ENCODE peak calls at places on chromosomes 13 and 19, in six cellular contexts. Q, Y, X, Z, D and I are unnamed samples.

GRCh38 chr13:25652764-25653163 is 281.0 kb downstream of the ATP8A2 start:
- DNase-seq in Q (no peak), Y (no peak), X (no peak), Z (no peak), D (no peak), I (no peak)

GRCh38 chr19:44925114-44925891 is 10.9 kb downstream of the APOC1 start:
- DNase-seq in Q (peak), Y (no peak), X (no peak), Z (peak), D (peak), I (no peak)

GRCh38 chr13:49140910-49141611 is 79.1 kb upstream of the MLNR start:
- DNase-seq in Q (no peak), Y (no peak), X (no peak), Z (no peak), D (no peak), I (no peak)

GRCh38 chr13:28494537-28494860 is 429 bp downstream of the FLT1 start:
- DNase-seq in Q (no peak), Y (peak), X (no peak), Z (peak), D (no peak), I (no peak)

GRCh38 chr13:59846845-59847620 is 316.7 kb downstream of the DIAPH3 start:
- DNase-seq in Q (no peak), Y (no peak), X (no peak), Z (no peak), D (no peak), I (no peak)

GRCh38 chr19:48770223-48770622 is 14.9 kb downstream of the FGF21 start:
- DNase-seq in Q (no peak), Y (no peak), X (no peak), Z (no peak), D (no peak), I (no peak)

GRCh38 chr13:65036999-65037398 is 2193.1 kb downstream of the PCDH9 start:
- DNase-seq in Q (no peak), Y (no peak), X (no peak), Z (no peak), D (no peak), I (no peak)

GRCh38 chr19:48244289-48244688 is 11.4 kb downstream of the CARD8 start:
- DNase-seq in Q (no peak), Y (no peak), X (no peak), Z (no peak), D (no peak), I (no peak)

GRCh38 chr19:58084596-58085347 is 13.3 kb downstream of the ZSCAN18 start:
- DNase-seq in Q (no peak), Y (no peak), X (no peak), Z (no peak), D (no peak), I (no peak)

GRCh38 chr13:77898097-77898496 is 20.5 kb downstream of the EDNRB start:
- DNase-seq in Q (no peak), Y (no peak), X (no peak), Z (no peak), D (no peak), I (peak)

GRCh38 chr19:4472174-4472974 is at the start of gene HDGFL2:
- DNase-seq in Q (no peak), Y (no peak), X (no peak), Z (peak), D (no peak), I (no peak)

GRCh38 chr19:3509566-3509989 is 3.5 kb downstream of the FZR1 start:
- DNase-seq in Q (no peak), Y (no peak), X (no peak), Z (no peak), D (no peak), I (no peak)

GRCh38 chr13:43961909-43962308 is 82.2 kb downstream of the LACC1 start:
- DNase-seq in Q (no peak), Y (no peak), X (no peak), Z (no peak), D (no peak), I (no peak)

GRCh38 chr19:34573226-34573864 is 91.8 kb downstream of the WTIP start:
- DNase-seq in Q (no peak), Y (no peak), X (no peak), Z (no peak), D (no peak), I (no peak)

DNA sequence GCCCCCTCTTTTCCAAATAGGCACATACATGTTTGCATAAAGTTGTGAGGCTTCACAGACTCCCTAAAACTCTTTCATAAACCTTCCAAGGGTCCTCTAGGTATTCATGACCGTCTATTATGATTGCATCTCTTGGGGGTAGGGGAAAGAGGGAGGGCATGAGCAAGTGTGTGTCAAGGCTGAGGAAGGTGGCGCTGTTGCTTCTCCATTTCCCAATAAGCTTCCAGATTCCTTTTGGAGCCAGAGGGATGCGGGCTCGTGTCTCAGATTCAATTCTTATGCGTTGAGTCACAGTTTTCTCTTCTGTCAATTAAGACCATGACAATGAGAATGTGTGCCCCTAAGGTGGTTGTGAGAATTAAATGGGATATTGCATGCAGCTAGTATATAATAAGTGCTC is 51.0 kb upstream of the CYP2A7 start:
- DNase-seq in Q (no peak), Y (no peak), X (no peak), Z (no peak), D (no peak), I (no peak)
- TF ChIP-seq CTCF in Q (no peak), Y (no peak), X (peak), Z (no peak), D (no peak), I (no peak)

GRCh38 chr13:100304241-100304640 is 215.3 kb downstream of the PCCA start:
- DNase-seq in Q (no peak), Y (peak), X (no peak), Z (no peak), D (no peak), I (no peak)
- H3K4me3 ChIP-seq in Q (no peak), Y (no peak), X (no peak), Z (no peak), D (no peak), I (no peak)

DNA sequence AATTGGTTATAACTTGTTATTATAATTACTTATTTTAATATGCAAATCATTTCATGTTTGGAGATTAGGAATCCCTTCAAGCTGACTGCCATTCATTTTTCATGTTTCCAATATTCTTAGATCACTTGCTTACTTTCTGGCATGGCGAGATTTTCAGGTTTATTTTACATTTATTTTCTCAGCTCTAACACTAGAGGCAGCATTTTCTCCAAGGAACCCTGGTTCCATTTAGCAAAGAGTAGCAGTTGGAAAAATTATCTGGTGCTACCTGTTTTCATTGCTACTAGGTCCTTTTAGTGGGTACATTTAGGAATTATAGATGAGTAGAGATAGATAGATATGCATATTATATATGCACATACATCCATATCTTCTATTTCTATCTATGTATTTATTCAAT is 90.9 kb upstream of the TRPC4 start:
- DNase-seq in Q (no peak), Y (no peak), X (no peak), Z (no peak), D (no peak), I (no peak)
- TF ChIP-seq CTCF in Q (no peak), Y (peak), X (no peak), Z (no peak), D (no peak), I (no peak)

DNA sequence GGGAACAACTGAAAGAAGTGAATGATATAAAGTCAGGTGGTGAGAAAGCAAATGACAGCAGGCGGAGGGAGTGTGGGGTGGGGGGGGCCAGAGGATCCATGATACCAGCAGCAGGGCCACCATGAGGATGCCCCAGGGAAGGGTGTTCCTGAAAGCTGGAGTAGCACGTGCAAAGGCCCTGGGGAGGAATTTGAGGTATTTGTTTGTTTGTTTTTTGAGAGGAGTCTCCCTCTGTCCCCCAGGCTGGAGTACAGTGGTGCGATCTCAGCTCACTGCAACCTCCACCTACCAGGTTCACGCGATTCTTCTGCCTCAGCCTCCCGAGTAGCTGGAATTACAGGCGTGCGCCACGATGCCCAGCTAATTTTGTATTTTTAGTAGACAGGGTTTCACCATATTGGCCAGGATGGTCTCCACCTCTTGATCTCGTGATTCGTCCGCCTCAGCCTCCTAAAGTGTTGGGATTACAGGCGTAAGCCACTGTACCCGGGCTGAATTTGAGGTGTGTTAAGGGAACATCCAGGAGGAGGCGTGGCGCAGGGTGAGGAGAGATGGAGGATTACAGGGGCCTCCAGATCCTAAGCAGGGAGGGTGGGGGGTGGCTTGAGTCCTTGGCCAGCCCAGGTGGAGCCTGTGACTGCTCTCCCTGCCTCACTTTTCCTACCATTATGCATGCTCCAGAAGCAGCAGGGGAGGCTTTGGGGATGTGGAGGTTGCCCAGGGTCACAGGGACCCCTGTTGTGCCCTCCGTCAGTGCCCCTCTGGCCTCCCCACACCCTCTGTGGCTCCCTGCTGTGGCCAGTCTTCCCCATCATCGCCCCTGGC is 12.4 kb upstream of the JUND start:
- DNase-seq in Q (no peak), Y (no peak), X (no peak), Z (no peak), D (no peak), I (no peak)
- H3K4me3 ChIP-seq in Q (no peak), Y (no peak), X (peak), Z (peak), D (no peak), I (peak)

GRCh38 chr19:38720559-38721236 is 23.6 kb downstream of the CAPN12 start:
- DNase-seq in Q (no peak), Y (no peak), X (no peak), Z (no peak), D (no peak), I (no peak)
- TF ChIP-seq CTCF in Q (no peak), Y (no peak), X (no peak), Z (no peak), D (no peak), I (no peak)

DNA sequence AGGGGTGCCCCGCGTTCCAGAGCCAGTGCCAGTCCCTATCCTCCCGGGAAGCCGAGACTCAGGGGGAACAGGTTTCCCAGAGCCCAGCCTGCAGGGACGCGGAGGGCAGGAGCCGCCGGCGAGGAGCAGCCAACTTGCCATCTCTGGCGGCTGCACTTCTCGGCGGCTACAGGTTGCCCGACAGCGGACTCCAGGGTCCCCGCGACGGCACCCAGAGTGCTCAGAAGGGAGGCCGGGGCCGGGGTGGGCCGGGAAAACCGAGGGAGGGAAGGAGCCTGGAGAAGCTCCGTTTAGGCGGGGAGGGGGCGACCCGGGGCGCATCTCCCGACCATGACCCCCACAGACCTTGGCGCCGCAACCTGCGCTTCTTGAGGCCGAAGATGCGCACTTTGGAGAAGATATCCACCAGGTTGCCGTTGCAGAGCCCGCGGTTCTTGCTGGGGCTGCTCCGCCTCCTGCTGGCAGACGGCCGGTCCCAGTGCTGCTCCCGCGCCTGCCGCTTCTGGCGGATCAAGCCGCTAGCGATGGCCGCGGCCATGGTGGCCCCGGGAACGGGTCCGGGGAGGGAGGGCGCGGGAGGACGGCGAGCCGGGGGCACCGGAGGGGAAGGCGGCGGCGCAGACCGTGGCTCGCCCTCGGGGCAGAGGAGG is 463.8 kb downstream of the ITGBL1 start:
- DNase-seq in Q (no peak), Y (peak), X (no peak), Z (no peak), D (no peak), I (no peak)
- H3K4me3 ChIP-seq in Q (no peak), Y (peak), X (no peak), Z (peak), D (no peak), I (no peak)

GRCh38 chr13:110925023-110925608 is 10.2 kb upstream of the ANKRD10 start:
- DNase-seq in Q (peak), Y (no peak), X (no peak), Z (no peak), D (no peak), I (no peak)
- TF ChIP-seq CTCF in Q (peak), Y (peak), X (peak), Z (no peak), D (no peak), I (peak)

GRCh38 chr19:1449467-1450442 is at the start of gene APC2:
- DNase-seq in Q (no peak), Y (peak), X (no peak), Z (no peak), D (no peak), I (no peak)
- H3K4me3 ChIP-seq in Q (no peak), Y (peak), X (no peak), Z (no peak), D (no peak), I (no peak)

GRCh38 chr13:20624213-20624612 is 57.3 kb downstream of the IFT88 start:
- DNase-seq in Q (no peak), Y (no peak), X (no peak), Z (no peak), D (no peak), I (no peak)
- TF ChIP-seq CTCF in Q (no peak), Y (no peak), X (peak), Z (no peak), D (no peak), I (no peak)

GRCh38 chr13:112194167-112194530 is 127.2 kb downstream of the SOX1 start:
- DNase-seq in Q (no peak), Y (no peak), X (no peak), Z (no peak), D (no peak), I (no peak)
- H3K4me3 ChIP-seq in Q (no peak), Y (no peak), X (no peak), Z (no peak), D (no peak), I (no peak)